ENCODE peak calls at places on chromosomes 16 and 17, in seven cellular contexts. X, P, B, Y, D, M and E are unnamed samples.
A peak's percentile ranks its signal among the peaks of the same experiment; 100 is the strongest.

GRCh38 chr17:33038740-33039139 is 47.1 kb downstream of the SPACA3 start:
- DNase-seq in X (peak; percentile 76), P (no peak), B (peak; percentile 57), Y (peak; percentile 41), D (no peak), M (peak; percentile 35), E (no peak)

GRCh38 chr16:28823291-28823718 is 506 bp downstream of the ATXN2L start:
- DNase-seq in X (no peak), P (no peak), B (no peak), Y (no peak), D (no peak), M (no peak), E (no peak)

GRCh38 chr16:72291531-72291981 is 119.6 kb upstream of the PMFBP1 start:
- DNase-seq in X (no peak), P (no peak), B (peak; percentile 53), Y (no peak), D (no peak), M (no peak), E (no peak)

GRCh38 chr16:56260378-56260987 is 69.2 kb downstream of the GNAO1 start:
- DNase-seq in X (no peak), P (no peak), B (no peak), Y (no peak), D (no peak), M (no peak), E (no peak)

GRCh38 chr16:58513874-58514273 is 1.4 kb upstream of the SETD6 start:
- DNase-seq in X (no peak), P (no peak), B (no peak), Y (no peak), D (no peak), M (no peak), E (no peak)

GRCh38 chr17:54968954-54969400 is 412 bp downstream of the STXBP4 start:
- DNase-seq in X (no peak), P (no peak), B (no peak), Y (peak; percentile 28), D (no peak), M (no peak), E (no peak)

GRCh38 chr17:68835061-68835460 is 120.1 kb downstream of the ABCA8 start:
- DNase-seq in X (no peak), P (no peak), B (no peak), Y (no peak), D (no peak), M (no peak), E (no peak)

GRCh38 chr17:52011070-52011469 is 147.4 kb downstream of the CA10 start:
- DNase-seq in X (no peak), P (no peak), B (no peak), Y (no peak), D (no peak), M (no peak), E (no peak)

GRCh38 chr16:50697421-50697715 is 4.0 kb downstream of the NOD2 start:
- DNase-seq in X (no peak), P (no peak), B (no peak), Y (no peak), D (no peak), M (no peak), E (no peak)

GRCh38 chr17:16484445-16485169 is 7.4 kb downstream of the LRRC75A start:
- DNase-seq in X (no peak), P (no peak), B (no peak), Y (no peak), D (no peak), M (no peak), E (no peak)

GRCh38 chr17:50934161-50934560 is 68.0 kb upstream of the TOB1 start:
- DNase-seq in X (no peak), P (no peak), B (no peak), Y (no peak), D (no peak), M (no peak), E (no peak)

GRCh38 chr17:50931003-50931878 is 65.1 kb upstream of the TOB1 start:
- DNase-seq in X (peak; percentile 72), P (no peak), B (no peak), Y (peak; percentile 80), D (no peak), M (peak; percentile 83), E (peak; percentile 90)

GRCh38 chr17:50935201-50936124 is 69.3 kb upstream of the TOB1 start:
- DNase-seq in X (no peak), P (peak; percentile 84), B (peak; percentile 97), Y (peak; percentile 59), D (no peak), M (peak; percentile 91), E (peak; percentile 72)

GRCh38 chr17:50932584-50932901 is 66.4 kb upstream of the TOB1 start:
- DNase-seq in X (no peak), P (no peak), B (no peak), Y (no peak), D (no peak), M (no peak), E (no peak)

GRCh38 chr17:50934672-50935200 is 68.6 kb upstream of the TOB1 start:
- DNase-seq in X (peak; percentile 60), P (no peak), B (no peak), Y (no peak), D (no peak), M (no peak), E (no peak)
- H3K27ac ChIP-seq in X (peak overlapping the region; percentile 71), P (peak overlapping the region; percentile 77), B (peak overlapping the region; percentile 98), Y (no peak overlapping the region), D (no peak overlapping the region), M (peak overlapping the region; percentile 82), E (peak overlapping the region; percentile 49)

GRCh38 chr17:28661635-28662526 is at the start of the genes SDF2 and SUPT6H:
- DNase-seq in X (peak; percentile 92), P (peak; percentile 91), B (peak; percentile 97), Y (peak; percentile 93), D (peak; percentile 90), M (peak; percentile 89), E (peak; percentile 90)
- TF ChIP-seq POLR2A in X (peak; percentile 97), P (peak; percentile 90), B (peak; percentile 90), Y (peak; percentile 89), D (no peak), M (peak; percentile 81), E (peak; percentile 86)

DNA sequence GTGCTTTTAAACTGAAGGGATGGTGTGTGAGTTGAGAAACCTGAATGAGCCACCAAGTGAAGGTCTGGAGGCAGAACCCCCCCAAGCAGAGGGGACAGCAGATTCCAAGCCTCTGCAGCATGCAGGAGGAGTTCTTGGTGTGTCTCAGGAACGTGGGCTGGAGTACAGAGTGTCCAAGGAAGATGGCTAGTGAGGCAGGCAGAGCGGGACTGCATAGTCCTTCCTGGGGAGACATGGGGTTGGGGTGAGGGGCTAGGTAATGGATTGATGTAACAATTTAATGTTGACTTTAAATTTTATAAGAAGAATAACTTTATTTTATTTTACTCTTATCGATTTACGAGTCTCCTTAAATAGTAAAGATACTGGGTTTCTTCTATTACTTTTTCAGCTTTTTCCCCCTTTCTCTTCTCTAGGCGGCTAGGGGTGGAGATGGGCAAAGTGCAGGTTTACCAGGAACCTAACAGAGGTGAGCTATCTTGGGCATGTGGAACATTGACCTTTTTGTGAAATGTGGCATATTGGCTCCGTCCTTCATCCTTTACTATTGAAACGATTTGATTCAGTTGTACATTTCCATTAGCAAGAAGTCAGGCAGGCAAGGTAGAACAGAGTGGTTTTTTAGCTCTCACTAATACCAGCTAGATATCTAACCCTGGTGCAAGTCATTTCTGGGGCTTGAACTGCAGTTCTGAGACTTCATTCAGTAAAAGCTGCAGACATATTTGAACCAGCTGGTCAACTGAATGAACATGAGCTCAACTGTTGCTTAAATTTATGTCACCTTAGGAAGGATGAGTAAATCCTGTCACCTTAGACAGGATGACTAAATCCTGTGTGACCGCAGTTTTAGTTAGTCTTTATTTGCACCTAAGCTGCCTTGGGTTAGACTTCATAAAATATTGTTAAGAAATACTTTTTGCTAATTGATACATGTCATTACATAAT is 9.2 kb downstream of the PRPSAP2 start:
- DNase-seq in X (no peak), P (no peak), B (no peak), Y (no peak), D (no peak), M (no peak), E (no peak)
- H3K27ac ChIP-seq in X (no peak overlapping the region), P (no peak overlapping the region), B (no peak overlapping the region), Y (no peak overlapping the region), D (no peak overlapping the region), M (peak overlapping the region; percentile 71), E (no peak overlapping the region)

GRCh38 chr16:2474877-2475412 is at the start of gene TBC1D24:
- DNase-seq in X (peak; percentile 96), P (peak; percentile 79), B (peak; percentile 97), Y (peak; percentile 90), D (no peak), M (peak; percentile 90), E (peak; percentile 87)
- TF ChIP-seq POLR2A in X (no peak), P (peak; percentile 25), B (peak; percentile 91), Y (peak; percentile 46), D (no peak), M (peak; percentile 72), E (peak; percentile 79)

DNA sequence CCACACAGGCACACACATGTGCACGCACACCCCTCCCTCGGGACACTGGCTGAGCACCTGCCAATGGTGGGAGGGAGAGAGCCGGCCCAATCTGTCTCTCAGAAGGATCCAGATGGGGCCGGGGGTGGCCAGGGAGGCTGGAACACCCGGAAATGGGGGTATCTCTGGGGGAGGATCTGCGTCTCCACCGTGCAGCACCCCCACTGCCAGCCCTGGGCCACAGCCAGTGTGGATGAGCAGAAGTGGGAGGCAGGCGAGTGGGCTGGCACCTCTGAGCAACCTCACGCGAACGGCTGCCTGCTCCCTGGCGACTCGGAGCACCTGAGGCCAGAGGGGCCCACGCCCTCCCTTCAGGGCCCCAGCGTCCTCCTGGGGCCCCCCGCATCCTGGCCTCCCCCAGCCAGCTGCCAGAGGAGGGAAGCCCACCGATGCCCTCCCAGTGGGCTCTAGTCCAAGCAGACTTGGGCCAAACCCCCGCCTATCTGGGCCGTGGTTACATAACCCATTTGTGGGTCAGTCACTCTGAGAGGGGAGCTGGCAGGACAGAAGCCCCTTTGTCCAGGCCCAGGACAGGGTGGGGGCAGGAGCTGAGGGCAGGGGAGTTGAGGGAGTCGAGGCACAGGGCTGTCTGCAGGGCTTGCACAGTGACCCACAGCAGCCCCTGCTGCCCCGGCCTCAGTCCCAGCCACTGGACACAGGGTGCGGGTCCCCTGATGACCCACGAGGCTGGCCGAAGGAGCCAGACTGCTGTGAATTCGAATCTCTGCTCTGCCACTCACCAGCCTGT is 5.6 kb downstream of the CASKIN1 start:
- DNase-seq in X (no peak), P (no peak), B (no peak), Y (no peak), D (no peak), M (no peak), E (no peak)
- H3K27ac ChIP-seq in X (no peak overlapping the region), P (no peak overlapping the region), B (no peak overlapping the region), Y (no peak overlapping the region), D (no peak overlapping the region), M (no peak overlapping the region), E (no peak overlapping the region)